ENCODE peak calls at places on chromosomes 7 and 10, in four cellular contexts. One of them, this sample, is unnamed.

GRCh38 chr7:88337556-88337955 is 30.9 kb upstream of the STEAP4 start:
- DNase-seq in ovary: no peak
- DNase-seq in NCI-H1930: no peak
- DNase-seq in kidney epithelial cell: no peak
- DNase-seq in this sample: no peak

GRCh38 chr7:107934991-107935770 is 44.2 kb downstream of the DLD start:
- DNase-seq in ovary: no peak
- DNase-seq in NCI-H1930: no peak
- DNase-seq in kidney epithelial cell: no peak
- DNase-seq in this sample: no peak

GRCh38 chr10:76334306-76334705 is 902.9 kb downstream of the LRMDA start:
- DNase-seq in ovary: no peak
- DNase-seq in NCI-H1930: no peak
- DNase-seq in kidney epithelial cell: no peak
- DNase-seq in this sample: peak; percentile 15

GRCh38 chr7:39406464-39406863 is 159.7 kb upstream of the YAE1 start:
- DNase-seq in ovary: no peak
- DNase-seq in NCI-H1930: no peak
- DNase-seq in kidney epithelial cell: no peak
- DNase-seq in this sample: no peak

GRCh38 chr7:130838738-130839137 is 104.7 kb upstream of the KLF14 start:
- DNase-seq in ovary: no peak
- DNase-seq in NCI-H1930: no peak
- DNase-seq in kidney epithelial cell: peak; percentile 71
- DNase-seq in this sample: no peak

GRCh38 chr10:132703305-132704007 is 82.5 kb downstream of the NKX6-2 start:
- DNase-seq in ovary: no peak
- DNase-seq in NCI-H1930: no peak
- DNase-seq in kidney epithelial cell: no peak
- DNase-seq in this sample: no peak

GRCh38 chr7:15783971-15784693 is 97.6 kb upstream of the MEOX2 start:
- DNase-seq in ovary: no peak
- DNase-seq in NCI-H1930: no peak
- DNase-seq in kidney epithelial cell: no peak
- DNase-seq in this sample: peak; percentile 15

GRCh38 chr10:3720228-3721019 is 64.6 kb downstream of the KLF6 start:
- DNase-seq in ovary: no peak
- DNase-seq in NCI-H1930: no peak
- DNase-seq in kidney epithelial cell: no peak
- DNase-seq in this sample: no peak

GRCh38 chr10:129038490-129039011 is 428.5 kb upstream of the MGMT start:
- DNase-seq in ovary: no peak
- DNase-seq in NCI-H1930: no peak
- DNase-seq in kidney epithelial cell: no peak
- DNase-seq in this sample: no peak

This sample was measured in G401.